ENCODE peak calls at places on chromosomes 3 and 15, in four cellular contexts. A, W, R and V are unnamed samples.
A peak's percentile ranks its signal among the peaks of the same experiment; 100 is the strongest.

GRCh38 chr3:120244834-120245225 is 40.2 kb downstream of the GPR156 start:
- DNase-seq in A (no peak), W (no peak), R (no peak), V (no peak)

GRCh38 chr3:31094048-31094447 is 199.6 kb upstream of the GADL1 start:
- DNase-seq in A (no peak), W (no peak), R (no peak), V (no peak)

GRCh38 chr15:45393851-45394250 is 15.5 kb upstream of the GATM start:
- DNase-seq in A (no peak), W (no peak), R (no peak), V (no peak)

GRCh38 chr3:132773071-132773619 is 50.9 kb upstream of the NPHP3 start:
- DNase-seq in A (no peak), W (no peak), R (no peak), V (no peak)

GRCh38 chr3:70811880-70812279 is 499.4 kb upstream of the MDFIC2 start:
- DNase-seq in A (no peak), W (no peak), R (no peak), V (no peak)

GRCh38 chr3:183579967-183580720 is 24.6 kb upstream of the KLHL6 start:
- DNase-seq in A (no peak), W (no peak), R (no peak), V (no peak)

GRCh38 chr3:103499132-103499885 is 1064.5 kb downstream of the ZPLD1 start:
- DNase-seq in A (peak; percentile 12), W (no peak), R (no peak), V (no peak)

GRCh38 chr3:64814360-64814759 is 126.6 kb upstream of the ADAMTS9 start:
- DNase-seq in A (no peak), W (no peak), R (no peak), V (no peak)

GRCh38 chr3:42229942-42230688 is 35.9 kb downstream of the CCK start:
- DNase-seq in A (no peak), W (no peak), R (no peak), V (no peak)

GRCh38 chr3:66407281-66408218 is 93.3 kb downstream of the LRIG1 start:
- DNase-seq in A (no peak), W (peak; percentile 78), R (peak; percentile 69), V (peak; percentile 73)

GRCh38 chr3:11558461-11558903 is 85.2 kb downstream of the VGLL4 start:
- DNase-seq in A (no peak), W (no peak), R (peak; percentile 48), V (no peak)

GRCh38 chr3:87246662-87247061 is 19.6 kb downstream of the CHMP2B start:
- DNase-seq in A (no peak), W (no peak), R (no peak), V (no peak)

GRCh38 chr15:101058735-101059134 is 139.6 kb downstream of the LRRK1 start:
- DNase-seq in A (no peak), W (no peak), R (no peak), V (no peak)

GRCh38 chr3:155217591-155217990 is 75.9 kb downstream of the STRIT1 start:
- DNase-seq in A (no peak), W (no peak), R (no peak), V (no peak)

GRCh38 chr3:129281726-129282125 is 3.1 kb downstream of the HMCES start:
- DNase-seq in A (no peak), W (no peak), R (no peak), V (no peak)

GRCh38 chr3:46409735-46410489 is 2.9 kb downstream of the CCRL2 start:
- DNase-seq in A (no peak), W (no peak), R (no peak), V (no peak)

GRCh38 chr3:87621667-87622066 is 345.3 kb upstream of the POU1F1 start:
- DNase-seq in A (no peak), W (no peak), R (no peak), V (no peak)

GRCh38 chr15:39999538-39999937 is 39.4 kb downstream of the SRP14 start:
- DNase-seq in A (no peak), W (no peak), R (no peak), V (no peak)

GRCh38 chr15:78325092-78325843 is 14.9 kb upstream of the CRABP1 start:
- DNase-seq in A (no peak), W (no peak), R (no peak), V (no peak)